ENCODE peak calls at places on chromosomes 3 and 15, in four cellular contexts. W, F, Q and A are unnamed samples.

GRCh38 chr3:151282921-151283320 is 4.6 kb upstream of the P2RY14 start:
- DNase-seq in F (peak; percentile 36), Q (no peak), W (no peak), A (peak; percentile 38)

GRCh38 chr15:25710184-25710583 is 152.9 kb downstream of the ATP10A start:
- DNase-seq in F (peak; percentile 81), Q (peak; percentile 5), W (peak; percentile 16), A (peak; percentile 30)

GRCh38 chr3:14142567-14143270 is 17.9 kb downstream of the TMEM43 start:
- DNase-seq in F (no peak), Q (peak; percentile 39), W (no peak), A (no peak)

GRCh38 chr3:126476976-126477330 is 1.3 kb upstream of the ZXDC start:
- DNase-seq in F (peak; percentile 25), Q (no peak), W (no peak), A (no peak)

GRCh38 chr3:5226783-5227182 is 39.3 kb downstream of the EDEM1 start:
- DNase-seq in W (no peak), Q (no peak), F (no peak), A (no peak)

GRCh38 chr3:127406309-127407025 is 118.6 kb upstream of the PRR20G start:
- DNase-seq in Q (no peak), W (no peak), F (no peak), A (no peak)

GRCh38 chr3:154616298-154616697 is 186.3 kb upstream of the GPR149 start:
- DNase-seq in F (no peak), Q (no peak), W (no peak), A (no peak)

GRCh38 chr3:125967156-125967555 is 1.8 kb upstream of the ROPN1B start:
- DNase-seq in W (no peak), Q (no peak), F (no peak), A (no peak)

GRCh38 chr3:78721771-78722543 is 1045.8 kb downstream of the ROBO1 start:
- DNase-seq in F (no peak), W (no peak), Q (no peak), A (no peak)

GRCh38 chr15:77504310-77504709 is 83.6 kb downstream of the HMG20A start:
- DNase-seq in F (peak; percentile 71), Q (no peak), W (no peak), A (no peak)